ENCODE peak calls at places on chromosomes 16 and 17, in eight cellular contexts. One of them, this sample, is unnamed.

GRCh38 chr16:71894229-71894920 is 956 bp upstream of the IST1 start:
- DNase-seq in fibroblast of lung: peak; percentile 68
- DNase-seq in endodermal cell: peak; percentile 86
- DNase-seq in HL-60: peak; percentile 83
- DNase-seq in epithelial cell of esophagus: peak; percentile 78
- DNase-seq in kidney epithelial cell: no peak
- DNase-seq in CD8-positive, alpha-beta T cell: peak; percentile 46
- DNase-seq in thoracic aorta: no peak
- DNase-seq in this sample: peak; percentile 84

GRCh38 chr17:78258323-78259229 is 27.1 kb downstream of the TMEM235 start:
- DNase-seq in fibroblast of lung: peak; percentile 32
- DNase-seq in endodermal cell: peak; percentile 77
- DNase-seq in HL-60: peak; percentile 86
- DNase-seq in epithelial cell of esophagus: no peak
- DNase-seq in kidney epithelial cell: no peak
- DNase-seq in CD8-positive, alpha-beta T cell: peak; percentile 69
- DNase-seq in thoracic aorta: no peak
- DNase-seq in this sample: no peak

GRCh38 chr17:61075988-61076387 is 323.7 kb upstream of the TBX2 start:
- DNase-seq in fibroblast of lung: no peak
- DNase-seq in endodermal cell: no peak
- DNase-seq in HL-60: no peak
- DNase-seq in epithelial cell of esophagus: no peak
- DNase-seq in kidney epithelial cell: no peak
- DNase-seq in CD8-positive, alpha-beta T cell: no peak
- DNase-seq in thoracic aorta: no peak
- DNase-seq in this sample: no peak

GRCh38 chr17:75872434-75873351 is 5.7 kb downstream of the TRIM47 start:
- DNase-seq in fibroblast of lung: peak; percentile 70
- DNase-seq in endodermal cell: peak; percentile 76
- DNase-seq in HL-60: no peak
- DNase-seq in epithelial cell of esophagus: peak; percentile 86
- DNase-seq in kidney epithelial cell: no peak
- DNase-seq in CD8-positive, alpha-beta T cell: peak; percentile 51
- DNase-seq in thoracic aorta: no peak
- DNase-seq in this sample: peak; percentile 73

GRCh38 chr16:86306811-86307517 is 203.4 kb upstream of the FOXF1 start:
- DNase-seq in fibroblast of lung: peak; percentile 64
- DNase-seq in endodermal cell: no peak
- DNase-seq in HL-60: no peak
- DNase-seq in epithelial cell of esophagus: no peak
- DNase-seq in kidney epithelial cell: no peak
- DNase-seq in CD8-positive, alpha-beta T cell: no peak
- DNase-seq in thoracic aorta: no peak
- DNase-seq in this sample: peak; percentile 57

GRCh38 chr17:8122391-8122922 is 1.4 kb downstream of the HES7 start:
- DNase-seq in fibroblast of lung: peak; percentile 45
- DNase-seq in endodermal cell: peak; percentile 82
- DNase-seq in HL-60: no peak
- DNase-seq in epithelial cell of esophagus: peak; percentile 53
- DNase-seq in kidney epithelial cell: no peak
- DNase-seq in CD8-positive, alpha-beta T cell: no peak
- DNase-seq in thoracic aorta: no peak
- DNase-seq in this sample: peak; percentile 81

GRCh38 chr17:34758316-34758715 is 178.9 kb downstream of the TMEM132E start:
- DNase-seq in fibroblast of lung: no peak
- DNase-seq in endodermal cell: no peak
- DNase-seq in HL-60: no peak
- DNase-seq in epithelial cell of esophagus: no peak
- DNase-seq in kidney epithelial cell: no peak
- DNase-seq in CD8-positive, alpha-beta T cell: no peak
- DNase-seq in thoracic aorta: no peak
- DNase-seq in this sample: no peak

GRCh38 chr16:27735031-27735430 is 185.1 kb downstream of the KATNIP start:
- DNase-seq in fibroblast of lung: no peak
- DNase-seq in endodermal cell: no peak
- DNase-seq in HL-60: no peak
- DNase-seq in epithelial cell of esophagus: no peak
- DNase-seq in kidney epithelial cell: no peak
- DNase-seq in CD8-positive, alpha-beta T cell: no peak
- DNase-seq in thoracic aorta: no peak
- DNase-seq in this sample: no peak

GRCh38 chr17:8436169-8436932 is 667 bp downstream of the NDEL1 start:
- DNase-seq in fibroblast of lung: peak; percentile 64
- DNase-seq in endodermal cell: peak; percentile 92
- DNase-seq in HL-60: peak; percentile 24
- DNase-seq in epithelial cell of esophagus: peak; percentile 66
- DNase-seq in kidney epithelial cell: no peak
- DNase-seq in CD8-positive, alpha-beta T cell: peak; percentile 59
- DNase-seq in thoracic aorta: peak; percentile 36
- DNase-seq in this sample: peak; percentile 55

GRCh38 chr17:58202859-58203258 is 10.3 kb downstream of the EPX start:
- DNase-seq in fibroblast of lung: no peak
- DNase-seq in endodermal cell: no peak
- DNase-seq in HL-60: no peak
- DNase-seq in epithelial cell of esophagus: no peak
- DNase-seq in kidney epithelial cell: no peak
- DNase-seq in CD8-positive, alpha-beta T cell: no peak
- DNase-seq in thoracic aorta: no peak
- DNase-seq in this sample: no peak

GRCh38 chr16:56193951-56194726 is 2.9 kb downstream of the GNAO1 start:
- DNase-seq in fibroblast of lung: peak; percentile 69
- DNase-seq in endodermal cell: peak; percentile 98
- DNase-seq in HL-60: peak; percentile 11
- DNase-seq in epithelial cell of esophagus: peak; percentile 69
- DNase-seq in kidney epithelial cell: peak; percentile 34
- DNase-seq in CD8-positive, alpha-beta T cell: peak; percentile 65
- DNase-seq in thoracic aorta: peak; percentile 20
- DNase-seq in this sample: peak; percentile 64

GRCh38 chr16:68073902-68074760 is 11.0 kb upstream of the NFATC3 start:
- DNase-seq in fibroblast of lung: no peak
- DNase-seq in endodermal cell: no peak
- DNase-seq in HL-60: no peak
- DNase-seq in epithelial cell of esophagus: no peak
- DNase-seq in kidney epithelial cell: no peak
- DNase-seq in CD8-positive, alpha-beta T cell: no peak
- DNase-seq in thoracic aorta: no peak
- DNase-seq in this sample: no peak
- H3K4me3 ChIP-seq in fibroblast of lung: no peak overlapping the region
- H3K4me3 ChIP-seq in endodermal cell: no peak overlapping the region
- H3K4me3 ChIP-seq in HL-60: no peak overlapping the region
- H3K4me3 ChIP-seq in epithelial cell of esophagus: no peak overlapping the region
- H3K4me3 ChIP-seq in kidney epithelial cell: no peak overlapping the region
- H3K4me3 ChIP-seq in CD8-positive, alpha-beta T cell: peak overlapping the region; percentile 19
- H3K4me3 ChIP-seq in thoracic aorta: no peak overlapping the region
- H3K4me3 ChIP-seq in this sample: no peak overlapping the region

DNA sequence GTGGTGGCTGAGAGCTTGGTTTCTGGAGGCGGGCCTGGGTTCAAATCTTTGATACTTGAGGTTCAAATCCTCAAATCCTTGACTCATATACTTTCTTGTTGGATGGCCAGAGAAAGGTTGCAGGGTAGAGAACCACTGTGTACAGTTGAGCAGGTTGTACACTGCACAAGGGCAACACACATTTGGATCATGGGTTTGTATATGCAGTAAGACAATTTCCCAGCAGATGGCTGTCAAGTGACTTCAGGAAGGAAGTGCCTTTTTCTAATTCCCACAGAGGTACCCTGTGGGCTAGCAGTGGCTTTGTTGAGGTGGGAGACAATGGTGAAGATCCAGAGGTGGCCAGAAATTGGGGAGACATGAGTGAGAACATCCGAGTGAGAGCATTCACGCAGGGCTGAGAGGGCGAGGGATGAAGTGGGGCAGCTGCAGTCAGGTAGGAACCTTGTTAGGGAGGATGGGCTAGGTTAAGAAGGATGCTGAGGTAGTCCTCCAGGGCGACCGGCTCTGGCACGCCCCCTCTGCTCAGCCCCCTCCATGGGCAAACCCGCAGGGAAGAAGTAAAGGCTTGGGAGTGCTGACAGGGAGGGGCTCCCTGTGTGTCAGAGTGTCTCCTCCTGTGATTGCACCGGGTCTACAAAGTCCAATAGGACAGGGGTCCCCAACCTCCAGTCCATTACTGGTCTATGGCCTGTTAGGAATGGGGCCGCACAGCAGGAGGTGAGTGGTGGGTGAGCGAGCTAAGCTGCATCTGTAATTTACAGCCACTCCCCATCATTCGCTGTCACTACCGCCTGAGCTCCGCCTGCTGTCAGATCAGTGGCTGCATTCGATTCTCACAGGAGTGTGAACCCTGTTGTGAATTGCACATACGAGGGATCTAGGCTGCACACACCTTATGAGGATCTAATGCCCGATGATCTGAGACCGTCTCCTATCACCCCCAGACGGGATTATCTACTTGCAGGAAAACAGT is 2.7 kb downstream of the C16orf89 start:
- DNase-seq in fibroblast of lung: no peak
- DNase-seq in endodermal cell: peak; percentile 63
- DNase-seq in HL-60: no peak
- DNase-seq in epithelial cell of esophagus: no peak
- DNase-seq in kidney epithelial cell: no peak
- DNase-seq in CD8-positive, alpha-beta T cell: no peak
- DNase-seq in thoracic aorta: no peak
- DNase-seq in this sample: no peak
- TF ChIP-seq CTCF in fibroblast of lung: no peak
- TF ChIP-seq CTCF in endodermal cell: no peak
- TF ChIP-seq CTCF in HL-60: no peak
- TF ChIP-seq CTCF in epithelial cell of esophagus: peak; percentile 10
- TF ChIP-seq CTCF in kidney epithelial cell: no peak
- TF ChIP-seq CTCF in CD8-positive, alpha-beta T cell: no peak
- TF ChIP-seq CTCF in thoracic aorta: no peak
- TF ChIP-seq CTCF in this sample: no peak

DNA sequence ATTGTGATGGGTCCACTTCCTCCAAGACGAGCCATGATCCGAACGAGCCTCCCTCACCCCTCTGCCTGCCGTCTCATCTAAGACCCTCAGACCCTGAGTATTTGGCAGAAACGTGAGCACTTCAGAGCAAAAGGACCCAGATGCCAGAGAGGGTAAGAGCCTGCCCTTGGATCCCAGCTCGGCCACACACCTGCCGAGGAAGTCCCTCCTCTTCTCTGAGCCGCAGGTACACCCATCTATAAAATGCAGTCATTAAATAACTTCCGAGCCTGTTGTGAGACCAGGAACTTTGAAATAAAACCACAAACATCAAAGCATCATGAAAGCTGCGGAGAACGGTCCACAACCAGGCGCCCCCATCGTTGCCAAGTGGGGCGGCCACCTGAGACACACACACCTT is 64.8 kb upstream of the DOC2B start:
- DNase-seq in fibroblast of lung: no peak
- DNase-seq in endodermal cell: no peak
- DNase-seq in HL-60: no peak
- DNase-seq in epithelial cell of esophagus: no peak
- DNase-seq in kidney epithelial cell: no peak
- DNase-seq in CD8-positive, alpha-beta T cell: no peak
- DNase-seq in thoracic aorta: no peak
- DNase-seq in this sample: no peak
- H3K4me3 ChIP-seq in fibroblast of lung: no peak overlapping the region
- H3K4me3 ChIP-seq in endodermal cell: no peak overlapping the region
- H3K4me3 ChIP-seq in HL-60: no peak overlapping the region
- H3K4me3 ChIP-seq in epithelial cell of esophagus: no peak overlapping the region
- H3K4me3 ChIP-seq in kidney epithelial cell: no peak overlapping the region
- H3K4me3 ChIP-seq in CD8-positive, alpha-beta T cell: no peak overlapping the region
- H3K4me3 ChIP-seq in thoracic aorta: no peak overlapping the region
- H3K4me3 ChIP-seq in this sample: no peak overlapping the region

GRCh38 chr16:23432176-23433128 is 20.5 kb downstream of the COG7 start:
- DNase-seq in fibroblast of lung: peak; percentile 64
- DNase-seq in endodermal cell: no peak
- DNase-seq in HL-60: no peak
- DNase-seq in epithelial cell of esophagus: peak; percentile 30
- DNase-seq in kidney epithelial cell: no peak
- DNase-seq in CD8-positive, alpha-beta T cell: no peak
- DNase-seq in thoracic aorta: no peak
- DNase-seq in this sample: no peak
- TF ChIP-seq CTCF in fibroblast of lung: no peak
- TF ChIP-seq CTCF in endodermal cell: no peak
- TF ChIP-seq CTCF in HL-60: no peak
- TF ChIP-seq CTCF in epithelial cell of esophagus: peak; percentile 55
- TF ChIP-seq CTCF in kidney epithelial cell: no peak
- TF ChIP-seq CTCF in CD8-positive, alpha-beta T cell: no peak
- TF ChIP-seq CTCF in thoracic aorta: no peak
- TF ChIP-seq CTCF in this sample: no peak

GRCh38 chr17:28550858-28551257 is 1.6 kb downstream of the UNC119 start:
- DNase-seq in fibroblast of lung: no peak
- DNase-seq in endodermal cell: no peak
- DNase-seq in HL-60: no peak
- DNase-seq in epithelial cell of esophagus: no peak
- DNase-seq in kidney epithelial cell: no peak
- DNase-seq in CD8-positive, alpha-beta T cell: no peak
- DNase-seq in thoracic aorta: no peak
- DNase-seq in this sample: no peak
- H3K4me3 ChIP-seq in fibroblast of lung: no peak overlapping the region
- H3K4me3 ChIP-seq in endodermal cell: peak overlapping the region; percentile 86
- H3K4me3 ChIP-seq in HL-60: no peak overlapping the region
- H3K4me3 ChIP-seq in epithelial cell of esophagus: no peak overlapping the region
- H3K4me3 ChIP-seq in kidney epithelial cell: no peak overlapping the region
- H3K4me3 ChIP-seq in CD8-positive, alpha-beta T cell: no peak overlapping the region
- H3K4me3 ChIP-seq in thoracic aorta: no peak overlapping the region
- H3K4me3 ChIP-seq in this sample: no peak overlapping the region

GRCh38 chr16:78957328-78958100 is 643.0 kb downstream of the MAF start:
- DNase-seq in fibroblast of lung: no peak
- DNase-seq in endodermal cell: no peak
- DNase-seq in HL-60: no peak
- DNase-seq in epithelial cell of esophagus: no peak
- DNase-seq in kidney epithelial cell: no peak
- DNase-seq in CD8-positive, alpha-beta T cell: no peak
- DNase-seq in thoracic aorta: no peak
- DNase-seq in this sample: no peak
- TF ChIP-seq CTCF in fibroblast of lung: no peak
- TF ChIP-seq CTCF in endodermal cell: no peak
- TF ChIP-seq CTCF in HL-60: no peak
- TF ChIP-seq CTCF in epithelial cell of esophagus: no peak
- TF ChIP-seq CTCF in kidney epithelial cell: no peak
- TF ChIP-seq CTCF in CD8-positive, alpha-beta T cell: no peak
- TF ChIP-seq CTCF in thoracic aorta: no peak
- TF ChIP-seq CTCF in this sample: no peak

GRCh38 chr17:40445769-40446468 is 2.7 kb downstream of the IGFBP4 start:
- DNase-seq in fibroblast of lung: no peak
- DNase-seq in endodermal cell: no peak
- DNase-seq in HL-60: no peak
- DNase-seq in epithelial cell of esophagus: no peak
- DNase-seq in kidney epithelial cell: no peak
- DNase-seq in CD8-positive, alpha-beta T cell: no peak
- DNase-seq in thoracic aorta: no peak
- DNase-seq in this sample: no peak
- H3K4me3 ChIP-seq in fibroblast of lung: peak overlapping the region; percentile 98
- H3K4me3 ChIP-seq in endodermal cell: no peak overlapping the region
- H3K4me3 ChIP-seq in HL-60: no peak overlapping the region
- H3K4me3 ChIP-seq in epithelial cell of esophagus: no peak overlapping the region
- H3K4me3 ChIP-seq in kidney epithelial cell: peak overlapping the region; percentile 81
- H3K4me3 ChIP-seq in CD8-positive, alpha-beta T cell: no peak overlapping the region
- H3K4me3 ChIP-seq in thoracic aorta: peak overlapping the region; percentile 83
- H3K4me3 ChIP-seq in this sample: peak overlapping the region; percentile 62

GRCh38 chr17:81700353-81701287 is 2.5 kb upstream of the MRPL12 start:
- DNase-seq in fibroblast of lung: no peak
- DNase-seq in endodermal cell: no peak
- DNase-seq in HL-60: no peak
- DNase-seq in epithelial cell of esophagus: no peak
- DNase-seq in kidney epithelial cell: no peak
- DNase-seq in CD8-positive, alpha-beta T cell: no peak
- DNase-seq in thoracic aorta: no peak
- DNase-seq in this sample: no peak
- TF ChIP-seq CTCF in fibroblast of lung: no peak
- TF ChIP-seq CTCF in endodermal cell: no peak
- TF ChIP-seq CTCF in HL-60: no peak
- TF ChIP-seq CTCF in epithelial cell of esophagus: no peak
- TF ChIP-seq CTCF in kidney epithelial cell: no peak
- TF ChIP-seq CTCF in CD8-positive, alpha-beta T cell: no peak
- TF ChIP-seq CTCF in thoracic aorta: no peak
- TF ChIP-seq CTCF in this sample: no peak

This sample was measured in foreskin fibroblast.